ENCODE peak calls at places on chromosomes 7 and 10, in six cellular contexts. One of them, this sample, is unnamed.

GRCh38 chr10:13699216-13699615 is 112.5 kb downstream of the PRPF18 start:
- DNase-seq in CD8-positive, alpha-beta T cell: no peak
- DNase-seq in mesothelial cell of epicardium: no peak
- DNase-seq in WTC11: no peak
- DNase-seq in progenitor cell of endocrine pancreas: no peak
- DNase-seq in GM12865: no peak
- DNase-seq in this sample: no peak

GRCh38 chr7:96167424-96167823 is 154.5 kb downstream of the SLC25A13 start:
- DNase-seq in GM12865: peak
- DNase-seq in WTC11: no peak
- DNase-seq in progenitor cell of endocrine pancreas: no peak
- DNase-seq in CD8-positive, alpha-beta T cell: no peak
- DNase-seq in mesothelial cell of epicardium: no peak
- DNase-seq in this sample: no peak

GRCh38 chr10:43197834-43198681 is 59.8 kb downstream of the CSGALNACT2 start:
- DNase-seq in WTC11: peak
- DNase-seq in GM12865: peak
- DNase-seq in CD8-positive, alpha-beta T cell: no peak
- DNase-seq in progenitor cell of endocrine pancreas: no peak
- DNase-seq in mesothelial cell of epicardium: peak
- DNase-seq in this sample: no peak

GRCh38 chr10:114754445-114755320 is 66.9 kb upstream of the FHIP2A start:
- DNase-seq in CD8-positive, alpha-beta T cell: no peak
- DNase-seq in GM12865: no peak
- DNase-seq in WTC11: no peak
- DNase-seq in progenitor cell of endocrine pancreas: no peak
- DNase-seq in mesothelial cell of epicardium: no peak
- DNase-seq in this sample: no peak

GRCh38 chr7:8210845-8211724 is 50.9 kb downstream of the ICA1 start:
- DNase-seq in progenitor cell of endocrine pancreas: no peak
- DNase-seq in GM12865: no peak
- DNase-seq in mesothelial cell of epicardium: no peak
- DNase-seq in CD8-positive, alpha-beta T cell: no peak
- DNase-seq in WTC11: no peak
- DNase-seq in this sample: no peak

GRCh38 chr7:66362136-66362535 is 157.0 kb downstream of the TPST1 start:
- DNase-seq in mesothelial cell of epicardium: no peak
- DNase-seq in WTC11: no peak
- DNase-seq in GM12865: no peak
- DNase-seq in CD8-positive, alpha-beta T cell: no peak
- DNase-seq in progenitor cell of endocrine pancreas: no peak
- DNase-seq in this sample: no peak

GRCh38 chr10:70596860-70597809 is 5.4 kb downstream of the PRF1 start:
- DNase-seq in GM12865: no peak
- DNase-seq in WTC11: no peak
- DNase-seq in mesothelial cell of epicardium: no peak
- DNase-seq in CD8-positive, alpha-beta T cell: no peak
- DNase-seq in progenitor cell of endocrine pancreas: no peak
- DNase-seq in this sample: no peak

GRCh38 chr7:136693166-136694119 is 175.0 kb upstream of the CHRM2 start:
- DNase-seq in progenitor cell of endocrine pancreas: no peak
- DNase-seq in mesothelial cell of epicardium: no peak
- DNase-seq in WTC11: no peak
- DNase-seq in GM12865: peak
- DNase-seq in CD8-positive, alpha-beta T cell: no peak
- DNase-seq in this sample: no peak

GRCh38 chr7:26588511-26588910 is 275.9 kb downstream of the SKAP2 start:
- DNase-seq in CD8-positive, alpha-beta T cell: no peak
- DNase-seq in WTC11: no peak
- DNase-seq in GM12865: peak
- DNase-seq in mesothelial cell of epicardium: no peak
- DNase-seq in progenitor cell of endocrine pancreas: no peak
- DNase-seq in this sample: no peak

GRCh38 chr10:49298990-49299815 is at the start of gene C10orf71:
- DNase-seq in progenitor cell of endocrine pancreas: no peak
- DNase-seq in WTC11: no peak
- DNase-seq in mesothelial cell of epicardium: no peak
- DNase-seq in GM12865: no peak
- DNase-seq in CD8-positive, alpha-beta T cell: no peak
- DNase-seq in this sample: no peak

GRCh38 chr10:48390005-48390871 is 83.8 kb downstream of the MAPK8 start:
- DNase-seq in CD8-positive, alpha-beta T cell: no peak
- DNase-seq in WTC11: no peak
- DNase-seq in mesothelial cell of epicardium: no peak
- DNase-seq in GM12865: no peak
- DNase-seq in progenitor cell of endocrine pancreas: no peak
- DNase-seq in this sample: no peak

GRCh38 chr10:114822771-114823463 is 1.3 kb downstream of the FHIP2A start:
- DNase-seq in WTC11: no peak
- DNase-seq in CD8-positive, alpha-beta T cell: no peak
- DNase-seq in GM12865: no peak
- DNase-seq in progenitor cell of endocrine pancreas: no peak
- DNase-seq in mesothelial cell of epicardium: no peak
- DNase-seq in this sample: no peak

GRCh38 chr7:35723011-35723410 is 28.1 kb upstream of the HERPUD2 start:
- DNase-seq in progenitor cell of endocrine pancreas: no peak
- DNase-seq in CD8-positive, alpha-beta T cell: no peak
- DNase-seq in mesothelial cell of epicardium: no peak
- DNase-seq in WTC11: no peak
- DNase-seq in GM12865: no peak
- DNase-seq in this sample: no peak

GRCh38 chr7:134448359-134449229 is 10.3 kb downstream of the AKR1B1 start:
- DNase-seq in WTC11: no peak
- DNase-seq in progenitor cell of endocrine pancreas: no peak
- DNase-seq in CD8-positive, alpha-beta T cell: no peak
- DNase-seq in mesothelial cell of epicardium: no peak
- DNase-seq in GM12865: no peak
- DNase-seq in this sample: no peak

GRCh38 chr10:77087406-77087805 is 550.2 kb downstream of the KCNMA1 start:
- DNase-seq in WTC11: no peak
- DNase-seq in progenitor cell of endocrine pancreas: no peak
- DNase-seq in mesothelial cell of epicardium: no peak
- DNase-seq in CD8-positive, alpha-beta T cell: no peak
- DNase-seq in GM12865: no peak
- DNase-seq in this sample: no peak

GRCh38 chr7:56092789-56093531 is at the start of gene PHKG1:
- DNase-seq in mesothelial cell of epicardium: no peak
- DNase-seq in CD8-positive, alpha-beta T cell: no peak
- DNase-seq in GM12865: no peak
- DNase-seq in progenitor cell of endocrine pancreas: no peak
- DNase-seq in WTC11: peak
- DNase-seq in this sample: no peak

GRCh38 chr7:151114151-151115090 is 28.1 kb downstream of the AGAP3 start:
- DNase-seq in progenitor cell of endocrine pancreas: peak
- DNase-seq in GM12865: no peak
- DNase-seq in WTC11: peak
- DNase-seq in CD8-positive, alpha-beta T cell: no peak
- DNase-seq in mesothelial cell of epicardium: no peak
- DNase-seq in this sample: no peak

GRCh38 chr10:78529262-78529661 is 495.6 kb downstream of the RPS24 start:
- DNase-seq in WTC11: no peak
- DNase-seq in progenitor cell of endocrine pancreas: no peak
- DNase-seq in CD8-positive, alpha-beta T cell: no peak
- DNase-seq in mesothelial cell of epicardium: no peak
- DNase-seq in GM12865: no peak
- DNase-seq in this sample: no peak

GRCh38 chr10:43683451-43684197 is 34.9 kb upstream of the ZNF32 start:
- DNase-seq in GM12865: peak
- DNase-seq in CD8-positive, alpha-beta T cell: no peak
- DNase-seq in mesothelial cell of epicardium: no peak
- DNase-seq in WTC11: peak
- DNase-seq in progenitor cell of endocrine pancreas: no peak
- DNase-seq in this sample: peak

GRCh38 chr10:17854044-17854652 is 45.0 kb downstream of the MRC1 start:
- DNase-seq in progenitor cell of endocrine pancreas: no peak
- DNase-seq in GM12865: peak
- DNase-seq in mesothelial cell of epicardium: no peak
- DNase-seq in WTC11: no peak
- DNase-seq in CD8-positive, alpha-beta T cell: no peak
- DNase-seq in this sample: no peak

GRCh38 chr7:25989140-25989705 is 162.8 kb upstream of the NFE2L3 start:
- DNase-seq in WTC11: no peak
- DNase-seq in mesothelial cell of epicardium: no peak
- DNase-seq in GM12865: no peak
- DNase-seq in CD8-positive, alpha-beta T cell: no peak
- DNase-seq in progenitor cell of endocrine pancreas: no peak
- DNase-seq in this sample: no peak

GRCh38 chr10:106609867-106610266 is 554.6 kb downstream of the SORCS1 start:
- DNase-seq in WTC11: peak
- DNase-seq in progenitor cell of endocrine pancreas: no peak
- DNase-seq in GM12865: peak
- DNase-seq in mesothelial cell of epicardium: no peak
- DNase-seq in CD8-positive, alpha-beta T cell: no peak
- DNase-seq in this sample: no peak
- TF ChIP-seq CTCF in WTC11: peak
- TF ChIP-seq CTCF in progenitor cell of endocrine pancreas: peak
- TF ChIP-seq CTCF in GM12865: peak
- TF ChIP-seq CTCF in mesothelial cell of epicardium: peak
- TF ChIP-seq CTCF in CD8-positive, alpha-beta T cell: no peak
- TF ChIP-seq CTCF in this sample: peak

GRCh38 chr7:5755704-5756131 is 25.7 kb downstream of the RNF216 start:
- DNase-seq in mesothelial cell of epicardium: no peak
- DNase-seq in progenitor cell of endocrine pancreas: no peak
- DNase-seq in CD8-positive, alpha-beta T cell: no peak
- DNase-seq in GM12865: no peak
- DNase-seq in WTC11: no peak
- DNase-seq in this sample: no peak

GRCh38 chr7:5750026-5750425 is 31.4 kb downstream of the RNF216 start:
- DNase-seq in mesothelial cell of epicardium: no peak
- DNase-seq in progenitor cell of endocrine pancreas: no peak
- DNase-seq in CD8-positive, alpha-beta T cell: no peak
- DNase-seq in WTC11: no peak
- DNase-seq in GM12865: no peak
- DNase-seq in this sample: no peak

GRCh38 chr7:5754981-5755599 is 26.4 kb downstream of the RNF216 start:
- DNase-seq in mesothelial cell of epicardium: no peak
- DNase-seq in CD8-positive, alpha-beta T cell: no peak
- DNase-seq in WTC11: no peak
- DNase-seq in progenitor cell of endocrine pancreas: no peak
- DNase-seq in GM12865: no peak
- DNase-seq in this sample: no peak

GRCh38 chr7:5758286-5758685 is 23.2 kb downstream of the RNF216 start:
- DNase-seq in progenitor cell of endocrine pancreas: no peak
- DNase-seq in GM12865: no peak
- DNase-seq in mesothelial cell of epicardium: no peak
- DNase-seq in CD8-positive, alpha-beta T cell: no peak
- DNase-seq in WTC11: no peak
- DNase-seq in this sample: no peak

GRCh38 chr7:5752663-5753062 is 28.8 kb downstream of the RNF216 start:
- DNase-seq in progenitor cell of endocrine pancreas: no peak
- DNase-seq in WTC11: no peak
- DNase-seq in GM12865: no peak
- DNase-seq in CD8-positive, alpha-beta T cell: no peak
- DNase-seq in mesothelial cell of epicardium: no peak
- DNase-seq in this sample: no peak
- TF ChIP-seq CTCF in progenitor cell of endocrine pancreas: no peak
- TF ChIP-seq CTCF in WTC11: no peak
- TF ChIP-seq CTCF in GM12865: no peak
- TF ChIP-seq CTCF in CD8-positive, alpha-beta T cell: no peak
- TF ChIP-seq CTCF in mesothelial cell of epicardium: no peak
- TF ChIP-seq CTCF in this sample: no peak

GRCh38 chr10:60916025-60916424 is 28.0 kb downstream of the RHOBTB1 start:
- DNase-seq in mesothelial cell of epicardium: no peak
- DNase-seq in WTC11: peak
- DNase-seq in GM12865: no peak
- DNase-seq in CD8-positive, alpha-beta T cell: no peak
- DNase-seq in progenitor cell of endocrine pancreas: no peak
- DNase-seq in this sample: no peak
- TF ChIP-seq CTCF in mesothelial cell of epicardium: peak
- TF ChIP-seq CTCF in WTC11: peak
- TF ChIP-seq CTCF in GM12865: peak
- TF ChIP-seq CTCF in CD8-positive, alpha-beta T cell: no peak
- TF ChIP-seq CTCF in progenitor cell of endocrine pancreas: peak
- TF ChIP-seq CTCF in this sample: peak

GRCh38 chr7:2232766-2233520 is at the start of gene MAD1L1:
- DNase-seq in progenitor cell of endocrine pancreas: peak
- DNase-seq in CD8-positive, alpha-beta T cell: peak
- DNase-seq in WTC11: peak
- DNase-seq in GM12865: peak
- DNase-seq in mesothelial cell of epicardium: peak
- DNase-seq in this sample: peak

GRCh38 chr7:2230226-2230625 is 2.5 kb downstream of the MAD1L1 start:
- DNase-seq in GM12865: no peak
- DNase-seq in WTC11: no peak
- DNase-seq in CD8-positive, alpha-beta T cell: no peak
- DNase-seq in progenitor cell of endocrine pancreas: no peak
- DNase-seq in mesothelial cell of epicardium: no peak
- DNase-seq in this sample: no peak

GRCh38 chr7:2230882-2231281 is 1.9 kb downstream of the MAD1L1 start:
- DNase-seq in GM12865: no peak
- DNase-seq in mesothelial cell of epicardium: no peak
- DNase-seq in progenitor cell of endocrine pancreas: no peak
- DNase-seq in CD8-positive, alpha-beta T cell: no peak
- DNase-seq in WTC11: no peak
- DNase-seq in this sample: no peak

GRCh38 chr7:2233876-2234275 is 1.1 kb upstream of the MAD1L1 start:
- DNase-seq in mesothelial cell of epicardium: no peak
- DNase-seq in WTC11: no peak
- DNase-seq in CD8-positive, alpha-beta T cell: no peak
- DNase-seq in progenitor cell of endocrine pancreas: no peak
- DNase-seq in GM12865: no peak
- DNase-seq in this sample: no peak

DNA sequence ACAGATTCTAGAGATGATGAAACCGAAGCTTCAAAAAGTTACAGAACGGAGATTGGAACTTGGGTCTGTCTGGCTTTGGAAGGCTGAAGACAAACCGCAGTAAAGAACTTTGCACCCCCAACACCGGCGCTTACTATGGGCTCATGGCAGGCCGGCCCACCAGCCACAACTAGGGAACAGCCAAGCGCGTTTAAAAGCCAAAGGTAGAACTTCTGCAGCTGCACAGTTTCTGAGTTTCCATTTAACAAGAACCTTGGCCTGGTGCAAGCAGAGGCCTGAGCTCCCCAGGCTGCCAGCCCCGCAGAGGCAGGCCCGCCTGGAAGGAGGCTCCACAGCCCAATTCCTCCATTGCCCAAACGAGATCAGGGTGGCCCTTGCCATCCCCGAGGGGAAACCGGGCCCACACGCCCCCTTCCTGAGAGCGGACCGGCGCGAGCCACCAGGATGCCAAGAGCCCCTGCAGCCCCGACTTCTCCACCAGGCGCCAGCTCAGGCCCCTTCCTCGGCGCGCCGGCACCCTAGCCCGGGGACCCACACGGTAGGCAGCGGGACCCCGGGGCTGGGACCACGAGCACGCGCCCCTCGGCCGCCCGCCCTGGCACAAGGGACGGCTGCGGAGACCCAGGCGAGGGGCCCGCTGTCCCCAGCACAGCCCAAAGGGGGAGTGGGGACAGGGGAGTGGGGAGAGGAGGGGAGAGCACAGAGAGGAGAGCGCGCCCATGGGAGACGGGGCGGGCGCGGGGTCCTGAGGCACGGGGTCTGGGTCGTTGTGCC is 566 bp downstream of the MAD1L1 start:
- DNase-seq in progenitor cell of endocrine pancreas: peak
- DNase-seq in CD8-positive, alpha-beta T cell: no peak
- DNase-seq in GM12865: no peak
- DNase-seq in mesothelial cell of epicardium: no peak
- DNase-seq in WTC11: peak
- DNase-seq in this sample: peak
- TF ChIP-seq CTCF in progenitor cell of endocrine pancreas: peak
- TF ChIP-seq CTCF in CD8-positive, alpha-beta T cell: no peak
- TF ChIP-seq CTCF in GM12865: no peak
- TF ChIP-seq CTCF in mesothelial cell of epicardium: no peak
- TF ChIP-seq CTCF in WTC11: no peak
- TF ChIP-seq CTCF in this sample: peak

This sample was measured in neural crest cell.